ENCODE peak calls at places on chromosomes 11 and 22, in seven cellular contexts. One of them, this sample, is unnamed.

GRCh38 chr11:3129591-3130268 is 35.4 kb downstream of the OSBPL5 start:
- DNase-seq in psoas muscle: peak
- DNase-seq in stimulated activated CD8-positive, alpha-beta memory T cell treated with anti-CD3 and anti-CD28 coated beads, Interleukin-4, amount 100 ng/mL, for 1 hour: no peak
- DNase-seq in NCI-H2081: no peak
- DNase-seq in A549: no peak
- DNase-seq in HS-5: no peak
- DNase-seq in mesenteric fat pad: peak
- DNase-seq in this sample: no peak

GRCh38 chr11:57097149-57097548 is 84.6 kb upstream of the LRRC55 start:
- DNase-seq in A549: no peak
- DNase-seq in mesenteric fat pad: no peak
- DNase-seq in NCI-H2081: no peak
- DNase-seq in stimulated activated CD8-positive, alpha-beta memory T cell treated with anti-CD3 and anti-CD28 coated beads, Interleukin-4, amount 100 ng/mL, for 1 hour: no peak
- DNase-seq in HS-5: no peak
- DNase-seq in psoas muscle: no peak
- DNase-seq in this sample: no peak

GRCh38 chr11:76763573-76764348 is 19.4 kb upstream of the TSKU start:
- DNase-seq in HS-5: no peak
- DNase-seq in stimulated activated CD8-positive, alpha-beta memory T cell treated with anti-CD3 and anti-CD28 coated beads, Interleukin-4, amount 100 ng/mL, for 1 hour: no peak
- DNase-seq in psoas muscle: no peak
- DNase-seq in NCI-H2081: no peak
- DNase-seq in A549: no peak
- DNase-seq in mesenteric fat pad: no peak
- DNase-seq in this sample: no peak

GRCh38 chr11:58731819-58732218 is at the start of gene GLYAT:
- DNase-seq in HS-5: no peak
- DNase-seq in A549: no peak
- DNase-seq in mesenteric fat pad: no peak
- DNase-seq in stimulated activated CD8-positive, alpha-beta memory T cell treated with anti-CD3 and anti-CD28 coated beads, Interleukin-4, amount 100 ng/mL, for 1 hour: no peak
- DNase-seq in NCI-H2081: no peak
- DNase-seq in psoas muscle: no peak
- DNase-seq in this sample: no peak

GRCh38 chr22:17063372-17064106 is 21.3 kb upstream of the IL17RA start:
- DNase-seq in NCI-H2081: no peak
- DNase-seq in A549: no peak
- DNase-seq in HS-5: no peak
- DNase-seq in stimulated activated CD8-positive, alpha-beta memory T cell treated with anti-CD3 and anti-CD28 coated beads, Interleukin-4, amount 100 ng/mL, for 1 hour: no peak
- DNase-seq in psoas muscle: no peak
- DNase-seq in mesenteric fat pad: no peak
- DNase-seq in this sample: no peak

GRCh38 chr11:112216591-112217105 is 9.6 kb upstream of the PTS start:
- DNase-seq in NCI-H2081: no peak
- DNase-seq in stimulated activated CD8-positive, alpha-beta memory T cell treated with anti-CD3 and anti-CD28 coated beads, Interleukin-4, amount 100 ng/mL, for 1 hour: no peak
- DNase-seq in A549: no peak
- DNase-seq in HS-5: no peak
- DNase-seq in psoas muscle: no peak
- DNase-seq in mesenteric fat pad: no peak
- DNase-seq in this sample: no peak

GRCh38 chr11:89521792-89522191 is 30.6 kb upstream of the NOX4 start:
- DNase-seq in HS-5: no peak
- DNase-seq in mesenteric fat pad: no peak
- DNase-seq in NCI-H2081: no peak
- DNase-seq in stimulated activated CD8-positive, alpha-beta memory T cell treated with anti-CD3 and anti-CD28 coated beads, Interleukin-4, amount 100 ng/mL, for 1 hour: no peak
- DNase-seq in A549: no peak
- DNase-seq in psoas muscle: no peak
- DNase-seq in this sample: no peak

GRCh38 chr11:86014221-86014620 is 54.7 kb downstream of the PICALM start:
- DNase-seq in HS-5: no peak
- DNase-seq in NCI-H2081: no peak
- DNase-seq in mesenteric fat pad: no peak
- DNase-seq in stimulated activated CD8-positive, alpha-beta memory T cell treated with anti-CD3 and anti-CD28 coated beads, Interleukin-4, amount 100 ng/mL, for 1 hour: no peak
- DNase-seq in psoas muscle: no peak
- DNase-seq in A549: no peak
- DNase-seq in this sample: no peak

GRCh38 chr11:119093951-119094815 is 7.5 kb downstream of the DPAGT1 start:
- DNase-seq in NCI-H2081: peak
- DNase-seq in psoas muscle: peak
- DNase-seq in stimulated activated CD8-positive, alpha-beta memory T cell treated with anti-CD3 and anti-CD28 coated beads, Interleukin-4, amount 100 ng/mL, for 1 hour: no peak
- DNase-seq in mesenteric fat pad: no peak
- DNase-seq in A549: no peak
- DNase-seq in HS-5: no peak
- DNase-seq in this sample: peak

GRCh38 chr11:17538054-17538453 is 6.2 kb downstream of the USH1C start:
- DNase-seq in NCI-H2081: no peak
- DNase-seq in stimulated activated CD8-positive, alpha-beta memory T cell treated with anti-CD3 and anti-CD28 coated beads, Interleukin-4, amount 100 ng/mL, for 1 hour: no peak
- DNase-seq in A549: no peak
- DNase-seq in psoas muscle: no peak
- DNase-seq in mesenteric fat pad: no peak
- DNase-seq in HS-5: no peak
- DNase-seq in this sample: no peak

GRCh38 chr22:43411040-43411919 is 534 bp upstream of the MPPED1 start:
- DNase-seq in NCI-H2081: no peak
- DNase-seq in A549: no peak
- DNase-seq in HS-5: no peak
- DNase-seq in psoas muscle: no peak
- DNase-seq in mesenteric fat pad: no peak
- DNase-seq in stimulated activated CD8-positive, alpha-beta memory T cell treated with anti-CD3 and anti-CD28 coated beads, Interleukin-4, amount 100 ng/mL, for 1 hour: no peak
- DNase-seq in this sample: no peak

GRCh38 chr11:61897387-61898246 is 6.3 kb upstream of the FADS3 start:
- DNase-seq in NCI-H2081: peak
- DNase-seq in HS-5: no peak
- DNase-seq in A549: peak
- DNase-seq in psoas muscle: peak
- DNase-seq in stimulated activated CD8-positive, alpha-beta memory T cell treated with anti-CD3 and anti-CD28 coated beads, Interleukin-4, amount 100 ng/mL, for 1 hour: peak
- DNase-seq in mesenteric fat pad: no peak
- DNase-seq in this sample: peak

GRCh38 chr11:106482920-106483761 is 405.7 kb downstream of the AASDHPPT start:
- DNase-seq in NCI-H2081: no peak
- DNase-seq in A549: no peak
- DNase-seq in HS-5: no peak
- DNase-seq in mesenteric fat pad: no peak
- DNase-seq in psoas muscle: no peak
- DNase-seq in stimulated activated CD8-positive, alpha-beta memory T cell treated with anti-CD3 and anti-CD28 coated beads, Interleukin-4, amount 100 ng/mL, for 1 hour: no peak
- DNase-seq in this sample: no peak

GRCh38 chr11:68297812-68298658 is 14.4 kb upstream of the LRP5 start:
- DNase-seq in HS-5: no peak
- DNase-seq in psoas muscle: peak
- DNase-seq in mesenteric fat pad: peak
- DNase-seq in NCI-H2081: peak
- DNase-seq in A549: peak
- DNase-seq in stimulated activated CD8-positive, alpha-beta memory T cell treated with anti-CD3 and anti-CD28 coated beads, Interleukin-4, amount 100 ng/mL, for 1 hour: peak
- DNase-seq in this sample: peak

GRCh38 chr11:61695917-61696316 is 15.7 kb downstream of the DAGLA start:
- DNase-seq in A549: peak
- DNase-seq in HS-5: no peak
- DNase-seq in NCI-H2081: peak
- DNase-seq in psoas muscle: peak
- DNase-seq in stimulated activated CD8-positive, alpha-beta memory T cell treated with anti-CD3 and anti-CD28 coated beads, Interleukin-4, amount 100 ng/mL, for 1 hour: peak
- DNase-seq in mesenteric fat pad: peak
- DNase-seq in this sample: peak

GRCh38 chr22:33932997-33933396 is 12.7 kb upstream of the LARGE1 start:
- DNase-seq in NCI-H2081: no peak
- DNase-seq in psoas muscle: no peak
- DNase-seq in HS-5: no peak
- DNase-seq in A549: no peak
- DNase-seq in stimulated activated CD8-positive, alpha-beta memory T cell treated with anti-CD3 and anti-CD28 coated beads, Interleukin-4, amount 100 ng/mL, for 1 hour: no peak
- DNase-seq in mesenteric fat pad: no peak
- DNase-seq in this sample: no peak

GRCh38 chr11:122720482-122720881 is 65.0 kb downstream of the UBASH3B start:
- DNase-seq in NCI-H2081: no peak
- DNase-seq in psoas muscle: no peak
- DNase-seq in HS-5: no peak
- DNase-seq in stimulated activated CD8-positive, alpha-beta memory T cell treated with anti-CD3 and anti-CD28 coated beads, Interleukin-4, amount 100 ng/mL, for 1 hour: no peak
- DNase-seq in A549: no peak
- DNase-seq in mesenteric fat pad: no peak
- DNase-seq in this sample: no peak

GRCh38 chr11:76850815-76851214 is 9.9 kb upstream of the ACER3 start:
- DNase-seq in A549: no peak
- DNase-seq in NCI-H2081: no peak
- DNase-seq in psoas muscle: peak
- DNase-seq in stimulated activated CD8-positive, alpha-beta memory T cell treated with anti-CD3 and anti-CD28 coated beads, Interleukin-4, amount 100 ng/mL, for 1 hour: no peak
- DNase-seq in HS-5: no peak
- DNase-seq in mesenteric fat pad: no peak
- DNase-seq in this sample: no peak

GRCh38 chr11:130882138-130882551 is 34.1 kb downstream of the SNX19 start:
- DNase-seq in HS-5: no peak
- DNase-seq in mesenteric fat pad: no peak
- DNase-seq in psoas muscle: no peak
- DNase-seq in A549: no peak
- DNase-seq in NCI-H2081: no peak
- DNase-seq in stimulated activated CD8-positive, alpha-beta memory T cell treated with anti-CD3 and anti-CD28 coated beads, Interleukin-4, amount 100 ng/mL, for 1 hour: no peak
- DNase-seq in this sample: no peak

GRCh38 chr11:37972691-37973090 is 1374.7 kb upstream of the RAG2 start:
- DNase-seq in psoas muscle: no peak
- DNase-seq in NCI-H2081: no peak
- DNase-seq in mesenteric fat pad: no peak
- DNase-seq in stimulated activated CD8-positive, alpha-beta memory T cell treated with anti-CD3 and anti-CD28 coated beads, Interleukin-4, amount 100 ng/mL, for 1 hour: no peak
- DNase-seq in A549: no peak
- DNase-seq in HS-5: peak
- DNase-seq in this sample: no peak

GRCh38 chr22:43088979-43089717 is at the start of gene TTLL1:
- DNase-seq in A549: peak
- DNase-seq in mesenteric fat pad: peak
- DNase-seq in NCI-H2081: peak
- DNase-seq in stimulated activated CD8-positive, alpha-beta memory T cell treated with anti-CD3 and anti-CD28 coated beads, Interleukin-4, amount 100 ng/mL, for 1 hour: peak
- DNase-seq in HS-5: peak
- DNase-seq in psoas muscle: peak
- DNase-seq in this sample: peak

GRCh38 chr11:126280595-126280994 is 2.3 kb upstream of the TIRAP start:
- DNase-seq in NCI-H2081: no peak
- DNase-seq in HS-5: no peak
- DNase-seq in psoas muscle: no peak
- DNase-seq in stimulated activated CD8-positive, alpha-beta memory T cell treated with anti-CD3 and anti-CD28 coated beads, Interleukin-4, amount 100 ng/mL, for 1 hour: no peak
- DNase-seq in mesenteric fat pad: peak
- DNase-seq in A549: no peak
- DNase-seq in this sample: no peak

GRCh38 chr11:15967166-15967565 is 389.2 kb downstream of the SOX6 start:
- DNase-seq in psoas muscle: no peak
- DNase-seq in NCI-H2081: peak
- DNase-seq in stimulated activated CD8-positive, alpha-beta memory T cell treated with anti-CD3 and anti-CD28 coated beads, Interleukin-4, amount 100 ng/mL, for 1 hour: no peak
- DNase-seq in A549: peak
- DNase-seq in HS-5: no peak
- DNase-seq in mesenteric fat pad: no peak
- DNase-seq in this sample: no peak

GRCh38 chr11:44911031-44911814 is 39.5 kb downstream of the TP53I11 start:
- DNase-seq in stimulated activated CD8-positive, alpha-beta memory T cell treated with anti-CD3 and anti-CD28 coated beads, Interleukin-4, amount 100 ng/mL, for 1 hour: peak
- DNase-seq in NCI-H2081: peak
- DNase-seq in mesenteric fat pad: no peak
- DNase-seq in psoas muscle: peak
- DNase-seq in HS-5: peak
- DNase-seq in A549: peak
- DNase-seq in this sample: peak

GRCh38 chr11:68408512-68408911 is 52.0 kb upstream of the PPP6R3 start:
- DNase-seq in HS-5: no peak
- DNase-seq in mesenteric fat pad: no peak
- DNase-seq in stimulated activated CD8-positive, alpha-beta memory T cell treated with anti-CD3 and anti-CD28 coated beads, Interleukin-4, amount 100 ng/mL, for 1 hour: no peak
- DNase-seq in A549: no peak
- DNase-seq in NCI-H2081: no peak
- DNase-seq in psoas muscle: no peak
- DNase-seq in this sample: no peak

GRCh38 chr11:116240661-116241060 is 532.1 kb downstream of the BUD13 start:
- DNase-seq in A549: no peak
- DNase-seq in stimulated activated CD8-positive, alpha-beta memory T cell treated with anti-CD3 and anti-CD28 coated beads, Interleukin-4, amount 100 ng/mL, for 1 hour: no peak
- DNase-seq in HS-5: no peak
- DNase-seq in NCI-H2081: no peak
- DNase-seq in mesenteric fat pad: no peak
- DNase-seq in psoas muscle: no peak
- DNase-seq in this sample: no peak

GRCh38 chr22:20246368-20247009 is 21.6 kb downstream of the RTN4R start:
- DNase-seq in mesenteric fat pad: no peak
- DNase-seq in psoas muscle: no peak
- DNase-seq in A549: no peak
- DNase-seq in NCI-H2081: no peak
- DNase-seq in stimulated activated CD8-positive, alpha-beta memory T cell treated with anti-CD3 and anti-CD28 coated beads, Interleukin-4, amount 100 ng/mL, for 1 hour: no peak
- DNase-seq in HS-5: no peak
- DNase-seq in this sample: no peak

GRCh38 chr22:25206998-25207397 is 7.3 kb downstream of the CRYBB3 start:
- DNase-seq in stimulated activated CD8-positive, alpha-beta memory T cell treated with anti-CD3 and anti-CD28 coated beads, Interleukin-4, amount 100 ng/mL, for 1 hour: no peak
- DNase-seq in A549: no peak
- DNase-seq in NCI-H2081: no peak
- DNase-seq in mesenteric fat pad: no peak
- DNase-seq in psoas muscle: no peak
- DNase-seq in HS-5: no peak
- DNase-seq in this sample: no peak

GRCh38 chr11:5690216-5690615 is 626 bp downstream of the TRIM22 start:
- DNase-seq in A549: no peak
- DNase-seq in NCI-H2081: no peak
- DNase-seq in HS-5: no peak
- DNase-seq in psoas muscle: no peak
- DNase-seq in mesenteric fat pad: no peak
- DNase-seq in stimulated activated CD8-positive, alpha-beta memory T cell treated with anti-CD3 and anti-CD28 coated beads, Interleukin-4, amount 100 ng/mL, for 1 hour: no peak
- DNase-seq in this sample: no peak

GRCh38 chr11:66727282-66727882 is 1.6 kb downstream of the SPTBN2 start:
- DNase-seq in mesenteric fat pad: peak
- DNase-seq in psoas muscle: peak
- DNase-seq in HS-5: no peak
- DNase-seq in NCI-H2081: peak
- DNase-seq in A549: peak
- DNase-seq in stimulated activated CD8-positive, alpha-beta memory T cell treated with anti-CD3 and anti-CD28 coated beads, Interleukin-4, amount 100 ng/mL, for 1 hour: no peak
- DNase-seq in this sample: no peak

GRCh38 chr11:74546752-74547151 is 45.6 kb upstream of the POLD3 start:
- DNase-seq in A549: no peak
- DNase-seq in stimulated activated CD8-positive, alpha-beta memory T cell treated with anti-CD3 and anti-CD28 coated beads, Interleukin-4, amount 100 ng/mL, for 1 hour: no peak
- DNase-seq in HS-5: no peak
- DNase-seq in psoas muscle: no peak
- DNase-seq in mesenteric fat pad: no peak
- DNase-seq in NCI-H2081: no peak
- DNase-seq in this sample: peak

GRCh38 chr11:45896392-45897068 is 10.5 kb downstream of the FREY1 start:
- DNase-seq in A549: no peak
- DNase-seq in psoas muscle: peak
- DNase-seq in stimulated activated CD8-positive, alpha-beta memory T cell treated with anti-CD3 and anti-CD28 coated beads, Interleukin-4, amount 100 ng/mL, for 1 hour: no peak
- DNase-seq in HS-5: no peak
- DNase-seq in mesenteric fat pad: no peak
- DNase-seq in NCI-H2081: peak
- DNase-seq in this sample: no peak

GRCh38 chr11:12600829-12601228 is 73.4 kb upstream of the TEAD1 start:
- DNase-seq in mesenteric fat pad: no peak
- DNase-seq in HS-5: no peak
- DNase-seq in A549: no peak
- DNase-seq in psoas muscle: no peak
- DNase-seq in stimulated activated CD8-positive, alpha-beta memory T cell treated with anti-CD3 and anti-CD28 coated beads, Interleukin-4, amount 100 ng/mL, for 1 hour: no peak
- DNase-seq in NCI-H2081: no peak
- DNase-seq in this sample: no peak

This sample was measured in ureter.